ENCODE peak calls at places on chromosomes 4 and X, in six cellular contexts. I is transverse colon, R is A549, A is uterus, C is IMR-90, W is heart left ventricle. N is an unnamed sample. For H3K4me1, the result is how much of the 10 kb centered on the place peaks cover.

GRCh38 chr4:113316879-113317278 is 267.4 kb downstream of the ANK2 start:
- DNase-seq in I (no peak), R (no peak), A (no peak), C (no peak), W (no peak), N (no peak)

GRCh38 chrX:16664059-16664458 is 14.1 kb downstream of the S100G start:
- DNase-seq in I (no peak), R (no peak), A (no peak), C (peak), W (no peak), N (no peak)

GRCh38 chrX:47187106-47187677 is 6.4 kb upstream of the UBA1 start:
- DNase-seq in I (no peak), R (no peak), A (no peak), C (no peak), W (no peak), N (no peak)

GRCh38 chrX:111170017-111170416 is 74.0 kb downstream of the PAK3 start:
- DNase-seq in I (no peak), R (no peak), A (no peak), C (peak), W (no peak), N (no peak)

GRCh38 chr4:1246901-1247810 is 1.8 kb downstream of the CTBP1 start:
- DNase-seq in I (peak), R (no peak), A (peak), C (no peak), W (no peak), N (no peak)

GRCh38 chr4:56531149-56531770 is 25.7 kb downstream of the ARL9 start:
- DNase-seq in I (no peak), R (no peak), A (no peak), C (no peak), W (no peak), N (no peak)

GRCh38 chr4:156291317-156291716 is 337.7 kb upstream of the CTSO start:
- DNase-seq in I (no peak), R (no peak), A (no peak), C (peak), W (no peak), N (no peak)

GRCh38 chr4:8582436-8582835 is 2.2 kb downstream of the GPR78 start:
- DNase-seq in I (no peak), R (no peak), A (peak), C (no peak), W (peak), N (no peak)

GRCh38 chr4:187321741-187322140 is 598.1 kb upstream of the FAT1 start:
- DNase-seq in I (no peak), R (no peak), A (no peak), C (no peak), W (no peak), N (no peak)

GRCh38 chr4:71303850-71304249 is 35.0 kb upstream of the SLC4A4 start:
- DNase-seq in I (no peak), R (no peak), A (no peak), C (peak), W (no peak), N (no peak)

GRCh38 chr4:142497606-142498005 is 348.5 kb downstream of the INPP4B start:
- DNase-seq in I (no peak), R (no peak), A (no peak), C (no peak), W (no peak), N (no peak)

GRCh38 chrX:46553935-46554334 is 8.7 kb upstream of the ZNF674 start:
- DNase-seq in I (no peak), R (no peak), A (no peak), C (no peak), W (no peak), N (no peak)

GRCh38 chr4:183377491-183377890 is 55.3 kb upstream of the CLDN24 start:
- DNase-seq in I (no peak), R (no peak), A (no peak), C (no peak), W (no peak), N (no peak)

GRCh38 chr4:154277164-154277563 is 214.4 kb downstream of the DCHS2 start:
- DNase-seq in I (no peak), R (no peak), A (no peak), C (no peak), W (no peak), N (no peak)

GRCh38 chr4:136526517-136526916 is 1005.8 kb downstream of the PCDH18 start:
- DNase-seq in I (no peak), R (no peak), A (no peak), C (no peak), W (no peak), N (no peak)

GRCh38 chr4:181863846-181864245 is 379.4 kb upstream of the TENM3 start:
- DNase-seq in I (no peak), R (no peak), A (no peak), C (no peak), W (no peak), N (no peak)

GRCh38 chr4:2684486-2684885 is 71.7 kb downstream of the TNIP2 start:
- DNase-seq in I (no peak), R (no peak), A (no peak), C (no peak), W (no peak), N (no peak)

GRCh38 chr4:80259012-80259411 is 7.5 kb upstream of the FGF5 start:
- DNase-seq in I (no peak), R (no peak), A (no peak), C (no peak), W (no peak), N (no peak)

GRCh38 chrX:101291204-101291603 is at the start of gene TAF7L:
- DNase-seq in I (no peak), R (no peak), A (no peak), C (no peak), W (no peak), N (no peak)

GRCh38 chrX:85836868-85837267 is 210.5 kb downstream of the CHM start:
- DNase-seq in I (no peak), R (no peak), A (no peak), C (peak), W (no peak), N (peak)

GRCh38 chr4:101730291-101731117 is 60.0 kb upstream of the BANK1 start:
- DNase-seq in I (peak), R (peak), A (peak), C (peak), W (peak), N (peak)

GRCh38 chr4:142728209-142728608 is 117.9 kb downstream of the INPP4B start:
- DNase-seq in I (no peak), R (no peak), A (no peak), C (peak), W (no peak), N (no peak)

GRCh38 chr4:112075129-112075753 is 70.0 kb upstream of the FAM241A start:
- DNase-seq in I (peak), R (peak), A (no peak), C (peak), W (no peak), N (peak)

GRCh38 chr4:150366487-150366999 is 215.4 kb upstream of the MAB21L2 start:
- DNase-seq in I (no peak), R (no peak), A (no peak), C (no peak), W (no peak), N (no peak)

GRCh38 chrX:96564595-96564994 is 120.0 kb upstream of the DIAPH2 start:
- DNase-seq in I (no peak), R (no peak), A (no peak), C (no peak), W (no peak), N (no peak)

GRCh38 chr4:25351777-25352421 is 25.2 kb upstream of the ANAPC4 start:
- DNase-seq in I (no peak), R (no peak), A (no peak), C (peak), W (no peak), N (no peak)

GRCh38 chrX:15524417-15524816 is 23.8 kb downstream of the BMX start:
- DNase-seq in I (no peak), R (no peak), A (no peak), C (peak), W (no peak), N (no peak)

GRCh38 chrX:136961594-136962135 is 72.1 kb downstream of the GPR101 start:
- DNase-seq in I (no peak), R (no peak), A (no peak), C (no peak), W (no peak), N (no peak)

DNA sequence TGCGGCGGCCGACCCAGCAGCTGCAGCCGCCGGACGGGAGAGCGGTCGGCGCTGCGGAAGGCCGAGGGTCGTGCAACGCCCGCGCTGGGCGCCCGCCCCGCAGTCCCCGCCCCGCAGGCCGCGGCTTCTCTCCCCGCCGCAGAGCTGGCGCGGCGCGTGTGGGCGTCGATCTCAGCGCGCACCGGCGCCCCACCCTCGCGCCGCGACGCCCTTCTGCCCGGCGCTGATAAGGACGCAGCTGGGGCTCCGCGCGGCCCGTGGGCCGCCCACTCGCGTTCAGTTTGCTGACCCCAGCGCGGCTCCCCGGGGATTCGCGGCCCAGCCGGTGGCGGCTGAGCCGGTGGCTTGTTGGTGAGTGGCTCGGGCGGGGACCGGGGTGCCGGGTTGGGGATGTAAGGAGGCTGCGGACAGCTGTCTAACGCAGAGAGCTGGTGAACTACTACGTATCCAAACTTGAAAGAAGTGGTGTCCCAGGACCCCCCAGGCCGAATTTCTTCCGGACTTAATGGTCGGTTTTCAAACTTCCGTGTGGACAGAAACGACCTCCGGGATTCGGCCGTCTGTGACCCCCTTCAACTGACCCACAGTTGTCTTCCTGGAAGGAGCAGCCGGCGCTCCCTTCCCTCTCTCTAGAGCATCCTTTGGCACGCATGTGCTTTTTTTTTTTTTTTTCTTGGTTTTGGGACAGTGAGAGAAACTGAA is 1.6 kb downstream of the FHDC1 start:
- DNase-seq in I (peak), R (peak), A (no peak), C (peak), W (peak), N (no peak)
- TF ChIP-seq POLR2A in I (peak), R (no peak), A (no peak), C (no peak), W (no peak), N (no peak)

GRCh38 chr4:158821228-158822009 is 52.6 kb downstream of the FNIP2 start:
- DNase-seq in I (no peak), R (no peak), A (no peak), C (peak), W (no peak), N (no peak)
- H3K4me1 ChIP-seq in I (half or more), R (under half), A (under half), C (under half), W (under half), N (under half)

GRCh38 chr4:77075869-77076801 is at the start of gene CCNI:
- DNase-seq in I (peak), R (peak), A (peak), C (peak), W (peak), N (peak)
- TF ChIP-seq POLR2A in I (peak), R (peak), A (peak), C (peak), W (peak), N (peak)

GRCh38 chrX:24377911-24378468 is 17.6 kb downstream of the SUPT20HL1 start:
- DNase-seq in I (no peak), R (no peak), A (no peak), C (no peak), W (no peak), N (no peak)

GRCh38 chrX:24378706-24379105 is 18.3 kb downstream of the SUPT20HL1 start:
- DNase-seq in I (no peak), R (no peak), A (no peak), C (no peak), W (no peak), N (no peak)

GRCh38 chrX:24376403-24376802 is 16.0 kb downstream of the SUPT20HL1 start:
- DNase-seq in I (no peak), R (no peak), A (no peak), C (no peak), W (no peak), N (no peak)

GRCh38 chrX:24377195-24377594 is 16.8 kb downstream of the SUPT20HL1 start:
- DNase-seq in I (no peak), R (no peak), A (no peak), C (no peak), W (no peak), N (no peak)

GRCh38 chrX:24375732-24376131 is 15.3 kb downstream of the SUPT20HL1 start:
- DNase-seq in I (no peak), R (no peak), A (no peak), C (no peak), W (no peak), N (no peak)
- H3K4me1 ChIP-seq in I (under half), R (under half), A (under half), C (under half), W (under half), N (under half)

GRCh38 chr4:40626183-40626990 is 3.3 kb downstream of the RBM47 start:
- DNase-seq in I (no peak), R (no peak), A (no peak), C (peak), W (no peak), N (peak)

GRCh38 chr4:40630335-40631021 is 814 bp upstream of the RBM47 start:
- DNase-seq in I (peak), R (peak), A (peak), C (no peak), W (no peak), N (peak)

GRCh38 chr4:40627540-40627939 is 2.1 kb downstream of the RBM47 start:
- DNase-seq in I (no peak), R (no peak), A (no peak), C (no peak), W (no peak), N (no peak)

GRCh38 chr4:40628888-40629287 is 776 bp downstream of the RBM47 start:
- DNase-seq in I (no peak), R (no peak), A (no peak), C (no peak), W (no peak), N (no peak)

GRCh38 chr4:40629401-40630334 is at the start of gene RBM47:
- DNase-seq in I (peak), R (no peak), A (peak), C (peak), W (peak), N (peak)
- TF ChIP-seq POLR2A in I (peak), R (peak), A (no peak), C (no peak), W (no peak), N (peak)

GRCh38 chr4:52684896-52685295 is 25.8 kb upstream of the USP46 start:
- DNase-seq in I (no peak), R (no peak), A (no peak), C (no peak), W (no peak), N (no peak)
- H3K4me1 ChIP-seq in I (under half), R (under half), A (under half), C (under half), W (under half), N (under half)

DNA sequence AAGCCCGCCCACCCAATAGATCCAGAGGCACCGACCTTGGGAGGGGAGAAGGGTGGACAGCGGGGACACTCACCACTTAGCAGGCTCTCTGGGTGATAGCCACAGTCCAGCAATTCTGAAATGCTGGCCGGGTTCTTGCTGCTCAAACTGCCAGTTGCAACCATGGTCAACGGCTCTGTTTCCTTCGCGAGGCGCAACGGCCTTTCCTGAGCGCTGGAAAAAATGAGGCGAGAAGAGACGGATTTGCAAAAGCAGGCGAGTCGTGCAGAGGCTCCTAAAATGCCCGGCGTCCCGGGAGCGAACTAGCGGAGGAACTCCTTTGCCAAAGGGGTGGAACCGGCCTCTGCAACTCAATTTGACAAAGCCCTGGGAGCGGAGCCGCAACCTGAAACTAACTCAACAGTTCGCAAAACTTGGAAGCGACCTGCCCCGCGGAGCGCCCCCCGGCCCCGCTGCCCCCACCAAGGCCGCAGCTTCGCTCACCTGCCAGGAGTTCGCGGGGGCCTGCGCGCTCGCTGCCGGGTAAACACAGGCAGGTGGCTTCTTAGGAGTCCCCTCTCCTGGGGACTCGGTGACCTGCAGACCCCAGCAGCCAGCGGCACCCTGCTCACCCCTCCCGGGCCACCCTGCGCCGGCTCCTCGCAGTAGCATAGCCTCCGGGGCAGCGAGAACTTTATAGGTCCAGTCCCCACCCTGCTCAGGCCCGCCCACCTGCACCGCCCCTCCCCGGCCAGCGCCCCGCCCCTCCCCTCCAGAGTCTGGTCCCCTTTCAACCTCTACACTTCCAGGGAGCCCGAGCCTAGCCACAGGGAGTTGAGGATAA is at the start of gene DDIT4L:
- DNase-seq in I (peak), R (peak), A (peak), C (peak), W (peak), N (peak)
- TF ChIP-seq POLR2A in I (no peak), R (peak), A (no peak), C (no peak), W (no peak), N (no peak)

GRCh38 chr4:20391224-20391623 is 139.5 kb downstream of the SLIT2 start:
- DNase-seq in I (no peak), R (no peak), A (no peak), C (peak), W (no peak), N (no peak)

GRCh38 chr4:20393486-20394100 is 141.9 kb downstream of the SLIT2 start:
- DNase-seq in I (no peak), R (no peak), A (no peak), C (no peak), W (no peak), N (no peak)

GRCh38 chr4:20395160-20395773 is 143.6 kb downstream of the SLIT2 start:
- DNase-seq in I (peak), R (peak), A (no peak), C (peak), W (no peak), N (peak)

GRCh38 chr4:20391912-20392311 is 140.2 kb downstream of the SLIT2 start:
- DNase-seq in I (no peak), R (no peak), A (no peak), C (no peak), W (no peak), N (no peak)

DNA sequence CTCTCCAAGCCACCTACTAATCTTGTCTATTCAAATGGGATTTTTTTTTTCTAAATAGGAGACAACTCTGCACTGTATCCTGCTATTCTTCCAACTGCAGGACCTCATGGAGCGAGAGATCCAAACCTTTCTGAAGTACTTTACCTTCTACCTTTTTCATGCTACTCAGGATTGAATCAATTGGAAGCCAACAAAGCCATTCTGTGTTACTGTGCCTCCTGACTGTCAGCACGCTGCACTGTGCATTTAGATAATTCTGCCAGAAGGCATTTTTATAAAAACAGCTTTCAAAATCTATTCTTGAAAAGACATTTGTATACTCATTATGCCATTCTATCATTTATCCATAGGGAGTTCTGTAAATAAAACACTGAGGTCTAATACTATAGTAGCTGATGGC is 142.8 kb downstream of the SLIT2 start:
- DNase-seq in I (no peak), R (no peak), A (no peak), C (no peak), W (no peak), N (no peak)
- H3K4me1 ChIP-seq in I (under half), R (under half), A (under half), C (under half), W (under half), N (under half)

GRCh38 chr4:126742885-126743284 is 889.9 kb upstream of the INTU start:
- DNase-seq in I (no peak), R (no peak), A (no peak), C (no peak), W (no peak), N (no peak)

GRCh38 chr4:126742048-126742447 is 890.7 kb upstream of the INTU start:
- DNase-seq in I (no peak), R (no peak), A (no peak), C (no peak), W (no peak), N (no peak)

GRCh38 chr4:126738527-126738923 is 894.2 kb upstream of the INTU start:
- DNase-seq in I (no peak), R (no peak), A (no peak), C (no peak), W (no peak), N (no peak)

GRCh38 chr4:126738926-126739325 is 893.8 kb upstream of the INTU start:
- DNase-seq in I (no peak), R (no peak), A (no peak), C (peak), W (no peak), N (no peak)

GRCh38 chr4:126740687-126741086 is 892.1 kb upstream of the INTU start:
- DNase-seq in I (no peak), R (no peak), A (no peak), C (no peak), W (no peak), N (no peak)
- TF ChIP-seq POLR2A in I (no peak), R (no peak), A (no peak), C (no peak), W (no peak), N (no peak)